ENCODE peak calls at places on chromosome 10, in seven cellular contexts. B, O, W, P, A, M and Z are unnamed samples.

GRCh38 chr10:128950159-128950956 is 516.7 kb upstream of the MGMT start:
- DNase-seq in P (no peak), O (no peak), W (no peak), A (no peak), M (no peak), B (no peak), Z (no peak)

GRCh38 chr10:102615361-102615760 is 28.9 kb upstream of the TRIM8 start:
- DNase-seq in P (peak), B (no peak), A (peak), M (no peak), W (no peak), O (no peak), Z (no peak)

GRCh38 chr10:10520391-10521385 is 497.0 kb upstream of the CELF2 start:
- DNase-seq in A (no peak), M (no peak), W (no peak), O (no peak), P (no peak), B (peak), Z (no peak)

GRCh38 chr10:10755490-10755889 is 262.2 kb upstream of the CELF2 start:
- DNase-seq in B (no peak), O (no peak), M (no peak), A (no peak), P (no peak), W (no peak), Z (no peak)

GRCh38 chr10:34311679-34312078 is 503.4 kb downstream of the PARD3 start:
- DNase-seq in O (no peak), P (no peak), M (peak), B (no peak), A (no peak), W (no peak), Z (no peak)

GRCh38 chr10:119335671-119336353 is 128.4 kb downstream of the GRK5 start:
- DNase-seq in A (no peak), B (peak), W (no peak), P (peak), O (peak), M (no peak), Z (no peak)

GRCh38 chr10:71727429-71728217 is 8.0 kb upstream of the C10orf105 start:
- DNase-seq in B (no peak), W (no peak), P (no peak), O (no peak), A (no peak), M (no peak), Z (no peak)

GRCh38 chr10:71779641-71780040 is 6.3 kb upstream of the VSIR start:
- DNase-seq in W (no peak), M (no peak), O (no peak), P (no peak), A (no peak), B (no peak), Z (no peak)

GRCh38 chr10:5538892-5539651 is 14.3 kb downstream of the CALML3 start:
- DNase-seq in M (no peak), P (no peak), W (no peak), O (peak), B (no peak), A (no peak), Z (no peak)

GRCh38 chr10:88322336-88323063 is 260.6 kb downstream of the RNLS start:
- DNase-seq in O (no peak), M (no peak), P (no peak), A (no peak), B (no peak), W (no peak), Z (no peak)

GRCh38 chr10:3406556-3406955 is 234.0 kb upstream of the PITRM1 start:
- DNase-seq in O (no peak), M (no peak), W (no peak), B (no peak), P (no peak), A (no peak), Z (no peak)
- H3K23ac ChIP-seq in O (no peak), M (no peak), W (no peak), B (no peak), P (no peak), A (no peak), Z (no peak)

DNA sequence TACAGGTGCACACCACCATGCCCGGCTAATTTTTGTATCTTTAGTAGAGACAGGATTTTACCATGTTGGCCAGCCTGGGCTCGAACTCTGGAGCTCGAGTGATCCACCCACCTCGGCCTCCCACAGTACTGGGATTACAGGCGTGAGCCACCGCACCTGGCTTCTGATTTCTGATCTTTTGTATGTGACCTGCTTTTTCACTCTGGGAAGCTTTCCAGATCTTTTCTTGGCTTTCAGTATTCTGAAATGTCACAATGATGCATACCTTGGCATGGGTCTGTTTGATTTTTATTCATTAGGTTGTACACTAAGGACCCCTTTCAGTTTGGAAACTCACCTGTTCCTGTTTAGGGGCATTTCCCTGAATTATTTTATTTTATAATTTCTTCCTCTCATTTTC is 41.6 kb downstream of the PROSER2 start:
- DNase-seq in W (no peak), M (no peak), B (no peak), O (no peak), P (no peak), A (no peak), Z (no peak)
- H2BK5ac ChIP-seq in W (no peak), M (no peak), B (no peak), O (no peak), P (no peak), A (no peak), Z (no peak)

GRCh38 chr10:70295321-70295720 is 11.5 kb upstream of the NPFFR1 start:
- DNase-seq in O (no peak), P (no peak), B (no peak), W (no peak), M (no peak), A (no peak), Z (no peak)
- H2AK5ac ChIP-seq in O (no peak), P (no peak), B (peak), W (no peak), M (no peak), A (no peak), Z (no peak)

GRCh38 chr10:123521076-123521475 is 145.1 kb upstream of the GPR26 start:
- DNase-seq in P (no peak), W (no peak), M (no peak), A (no peak), B (no peak), O (no peak), Z (no peak)

GRCh38 chr10:123519861-123520260 is 146.3 kb upstream of the GPR26 start:
- DNase-seq in B (no peak), A (no peak), O (no peak), M (no peak), W (no peak), P (no peak), Z (no peak)

GRCh38 chr10:123521556-123521955 is 144.6 kb upstream of the GPR26 start:
- DNase-seq in W (no peak), B (no peak), P (no peak), A (no peak), M (no peak), O (no peak), Z (no peak)

GRCh38 chr10:123523833-123524232 is 142.3 kb upstream of the GPR26 start:
- DNase-seq in M (no peak), O (no peak), W (no peak), B (no peak), A (no peak), P (no peak), Z (no peak)

GRCh38 chr10:123522702-123523312 is 143.3 kb upstream of the GPR26 start:
- DNase-seq in P (no peak), W (no peak), A (no peak), M (no peak), B (no peak), O (no peak), Z (no peak)
- H3K23ac ChIP-seq in P (no peak), W (no peak), A (no peak), M (no peak), B (no peak), O (no peak), Z (no peak)